ENCODE peak calls at places on chromosomes 4 and X, in five cellular contexts. G, B, H, V and C are unnamed samples.

GRCh38 chrX:51874123-51874522 is 19.3 kb upstream of the MAGED1 start:
- DNase-seq in G (no peak), V (no peak), B (no peak), H (no peak), C (no peak)

GRCh38 chrX:7139202-7140081 is 8.1 kb upstream of the STS start:
- DNase-seq in H (peak), G (no peak), B (no peak), V (no peak), C (no peak)

GRCh38 chr4:189121336-189121735 is 819.3 kb upstream of the FRG1 start:
- DNase-seq in G (no peak), H (no peak), V (no peak), B (no peak), C (no peak)

GRCh38 chrX:132638313-132638712 is 149.5 kb upstream of the MBNL3 start:
- DNase-seq in B (no peak), H (no peak), G (no peak), V (no peak), C (no peak)

GRCh38 chrX:101595739-101596419 is 21.9 kb downstream of the ARMCX6 start:
- DNase-seq in V (no peak), G (peak), B (peak), H (peak), C (no peak)

GRCh38 chrX:41333744-41333993 is 293 bp upstream of the DDX3X start:
- DNase-seq in H (peak), B (no peak), G (no peak), V (peak), C (no peak)

GRCh38 chr4:168683595-168683994 is 186.7 kb downstream of the PALLD start:
- DNase-seq in V (no peak), G (peak), H (no peak), B (no peak), C (no peak)

GRCh38 chr4:39931441-39931901 is 46.2 kb downstream of the PDS5A start:
- DNase-seq in V (no peak), G (no peak), H (no peak), B (no peak), C (no peak)

GRCh38 chr4:109359040-109359646 is 56.7 kb upstream of the COL25A1 start:
- DNase-seq in G (no peak), B (no peak), H (no peak), V (no peak), C (no peak)

GRCh38 chr4:68176500-68176899 is 46.8 kb upstream of the TMPRSS11F start:
- DNase-seq in V (no peak), B (no peak), G (no peak), H (no peak), C (no peak)

GRCh38 chrX:129634541-129634940 is 20.2 kb downstream of the APLN start:
- DNase-seq in V (no peak), G (no peak), B (no peak), H (no peak), C (no peak)

GRCh38 chr4:25788839-25789238 is 73.9 kb downstream of the SEL1L3 start:
- DNase-seq in H (no peak), G (no peak), B (no peak), V (no peak), C (no peak)
- H3K27ac ChIP-seq in H (no peak), G (no peak), B (no peak), V (no peak), C (no peak)

GRCh38 chr4:124019749-124020549 is 623.4 kb downstream of the SPRY1 start:
- DNase-seq in V (no peak), G (no peak), H (peak), B (no peak), C (no peak)
- H3K27ac ChIP-seq in V (peak), G (no peak), H (peak), B (no peak), C (no peak)

GRCh38 chr4:84495448-84496221 is 3.5 kb downstream of the NKX6-1 start:
- DNase-seq in H (no peak), B (no peak), V (no peak), G (no peak), C (no peak)
- H3K27ac ChIP-seq in H (no peak), B (no peak), V (no peak), G (no peak), C (no peak)

DNA sequence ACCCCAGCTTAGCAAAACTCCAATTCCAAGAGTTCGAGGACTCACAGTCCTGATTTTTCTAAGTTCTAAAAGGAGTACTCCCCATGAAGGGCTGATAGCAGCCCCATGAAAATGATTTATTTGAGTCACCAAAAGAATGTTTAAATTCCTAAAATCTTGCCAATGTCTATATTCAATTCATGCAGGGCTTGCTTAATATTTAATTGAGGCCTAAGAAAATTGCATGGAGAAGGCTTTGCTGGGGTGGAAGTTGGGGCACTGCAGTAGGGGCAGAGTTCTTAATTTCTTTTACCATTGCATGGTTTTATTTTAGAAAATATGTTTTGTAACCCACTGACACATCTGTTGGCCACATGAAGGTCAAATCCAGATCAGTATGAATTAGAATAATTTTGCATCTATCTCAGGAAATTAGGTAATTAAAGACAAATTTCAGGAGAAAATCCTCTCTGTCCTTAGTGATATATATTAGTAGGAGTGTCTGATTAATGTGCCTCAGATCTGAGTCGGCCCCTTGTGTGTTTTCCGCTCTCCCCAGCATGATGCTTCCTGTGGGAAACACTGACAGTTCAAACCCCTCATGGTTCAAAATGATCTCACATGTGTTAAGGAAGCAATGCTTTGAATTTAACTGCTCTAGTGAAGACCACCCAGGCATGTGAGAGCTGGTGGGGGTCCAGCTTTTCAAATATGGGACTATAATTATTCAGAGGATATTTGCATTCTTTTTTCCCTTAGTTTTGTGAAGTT is 54.0 kb upstream of the EGFL6 start:
- DNase-seq in V (no peak), H (no peak), G (no peak), B (no peak), C (no peak)
- H3K27ac ChIP-seq in V (no peak), H (no peak), G (no peak), B (no peak), C (no peak)

GRCh38 chr4:167177925-167178324 is 56.4 kb downstream of the SPOCK3 start:
- DNase-seq in V (no peak), H (no peak), B (no peak), G (no peak), C (no peak)
- H3K27ac ChIP-seq in V (no peak), H (no peak), B (no peak), G (no peak), C (no peak)

GRCh38 chr4:85514117-85514516 is 39.2 kb downstream of the ARHGAP24 start:
- DNase-seq in G (no peak), H (no peak), B (no peak), V (no peak), C (no peak)
- H3K27ac ChIP-seq in G (no peak), H (peak), B (no peak), V (no peak), C (no peak)

DNA sequence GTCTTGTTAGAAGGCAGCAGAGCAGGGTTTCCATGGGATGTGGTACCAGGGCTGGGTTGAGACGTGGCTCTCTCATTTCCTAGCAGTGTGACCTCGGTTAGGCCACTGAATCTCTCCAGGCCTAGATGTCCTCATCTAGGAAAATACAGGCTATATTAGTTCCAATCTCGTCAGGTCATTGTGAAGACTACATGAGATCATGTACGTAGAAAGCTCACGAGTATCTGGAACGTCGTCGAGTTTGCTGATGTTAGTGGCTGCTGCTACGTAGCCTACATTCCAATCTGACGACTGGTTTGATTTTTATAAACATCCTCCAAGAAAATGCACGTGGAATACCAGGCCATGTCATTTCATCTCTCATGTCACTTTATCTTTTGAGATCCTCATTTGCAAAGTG is 278.3 kb upstream of the GATB start:
- DNase-seq in B (no peak), H (peak), G (no peak), V (no peak), C (no peak)
- H3K27ac ChIP-seq in B (no peak), H (peak), G (no peak), V (peak), C (no peak)

DNA sequence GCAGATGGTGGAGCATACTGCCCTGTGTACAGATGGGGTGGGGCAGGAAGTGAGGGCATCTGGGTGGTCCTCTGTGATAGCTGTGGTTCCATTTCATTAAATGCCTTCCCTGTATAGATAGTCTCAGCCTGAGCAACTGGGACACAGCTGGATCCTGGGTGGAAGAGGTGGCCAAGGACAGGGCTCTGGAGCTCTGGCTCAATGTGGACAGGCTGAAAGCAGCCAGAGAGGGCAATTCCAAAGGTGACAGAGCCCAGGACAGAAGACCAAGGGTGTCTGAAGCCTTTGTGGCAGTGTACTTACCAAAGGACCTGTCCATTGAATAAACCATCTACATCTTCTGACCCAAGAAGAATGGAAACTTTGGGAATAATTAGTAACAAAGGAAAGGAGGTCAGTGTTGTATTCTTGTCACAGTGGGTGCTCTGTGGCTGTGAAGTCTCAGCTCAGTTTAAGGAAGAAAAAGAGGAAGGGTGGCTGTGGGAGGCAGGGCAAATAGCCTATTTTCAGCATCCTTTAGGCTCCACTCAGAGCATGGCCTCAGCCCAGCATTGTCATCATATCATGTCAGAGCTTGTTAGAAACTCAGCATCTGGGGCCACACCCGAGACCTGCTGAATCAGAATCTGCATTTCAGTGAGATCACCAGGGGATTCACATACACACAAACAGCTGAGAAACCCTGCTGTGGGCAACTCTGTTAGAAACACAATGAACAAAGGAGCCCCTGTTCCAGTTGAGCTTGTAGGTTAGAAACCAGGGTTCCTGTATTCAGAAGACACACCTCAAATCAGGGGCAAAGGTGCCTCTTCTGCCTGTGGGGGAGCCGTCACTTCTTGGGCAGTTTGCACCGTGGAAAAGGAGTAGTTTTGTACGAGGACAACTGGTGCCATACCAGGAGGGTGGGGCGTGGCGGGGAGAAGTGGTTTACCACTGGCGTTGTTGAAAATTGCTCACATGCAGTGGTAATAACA is 168.6 kb downstream of the PTTG2 start:
- DNase-seq in G (peak), B (peak), V (no peak), H (peak), C (no peak)
- H3K27ac ChIP-seq in G (peak), B (peak), V (no peak), H (peak), C (no peak)

GRCh38 chr4:69748176-69748575 is 12.2 kb downstream of the SULT1B1 start:
- DNase-seq in V (no peak), G (peak), H (no peak), B (no peak), C (no peak)

GRCh38 chr4:69744157-69744478 is 16.3 kb downstream of the SULT1B1 start:
- DNase-seq in V (no peak), B (no peak), H (no peak), G (no peak), C (no peak)

GRCh38 chr4:69738872-69739271 is 21.5 kb downstream of the SULT1B1 start:
- DNase-seq in G (no peak), H (no peak), B (no peak), V (no peak), C (no peak)

GRCh38 chr4:69743476-69744156 is 16.8 kb downstream of the SULT1B1 start:
- DNase-seq in G (no peak), H (no peak), B (no peak), V (no peak), C (no peak)

GRCh38 chr4:69742596-69742995 is 17.8 kb downstream of the SULT1B1 start:
- DNase-seq in G (no peak), B (no peak), H (no peak), V (no peak), C (no peak)
- H3K27ac ChIP-seq in G (no peak), B (no peak), H (no peak), V (no peak), C (no peak)

DNA sequence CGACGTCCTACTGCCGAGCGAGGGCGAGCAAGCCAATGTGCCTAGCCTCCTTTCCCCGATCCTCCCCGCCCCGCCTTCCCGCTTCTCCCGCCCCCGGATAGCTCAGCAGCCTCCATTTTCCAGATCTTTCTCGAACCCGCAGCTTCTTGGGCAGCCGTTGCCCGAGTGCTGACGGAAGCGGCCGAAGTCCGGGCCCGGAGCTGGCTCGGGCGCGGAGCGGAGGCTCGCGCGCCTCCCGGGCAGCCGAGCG is 172 bp upstream of the HSPA4L start:
- DNase-seq in H (peak), V (peak), B (peak), G (peak), C (peak)
- H3K27ac ChIP-seq in H (peak), V (peak), B (peak), G (peak), C (peak)